ENCODE peak calls at places on chromosomes 3 and 15, in four cellular contexts. I is SW 1271; H is MV-4-11; O is stimulated activated CD4-positive, alpha-beta T cell treated with anti-CD3 and anti-CD28 coated beads, Interleukin-2, amount 100 ng/mL, for 24 hours. E is an unnamed sample.

GRCh38 chr15:94844533-94845390 is 613.4 kb downstream of the MCTP2 start:
- DNase-seq in H (no peak), I (no peak), O (no peak), E (no peak)

GRCh38 chr15:67504061-67504460 is 16.9 kb upstream of the C15orf61 start:
- DNase-seq in O (no peak), H (no peak), I (no peak), E (no peak)

GRCh38 chr3:177561365-177561764 is 364.1 kb upstream of the TBL1XR1 start:
- DNase-seq in H (no peak), I (no peak), O (no peak), E (no peak)

GRCh38 chr3:52530918-52531635 is 2.6 kb downstream of the NT5DC2 start:
- DNase-seq in O (no peak), H (no peak), I (no peak), E (no peak)

GRCh38 chr3:82157952-82158351 is 396.5 kb upstream of the GBE1 start:
- DNase-seq in H (no peak), I (no peak), O (no peak), E (no peak)

GRCh38 chr3:95177096-95177495 is 1114.2 kb downstream of the NSUN3 start:
- DNase-seq in I (no peak), H (no peak), O (no peak), E (no peak)

GRCh38 chr15:84981711-84982300 is at the start of gene PDE8A:
- DNase-seq in O (no peak), H (peak), I (peak), E (no peak)

GRCh38 chr15:78638658-78639314 is 2.2 kb downstream of the CHRNB4 start:
- DNase-seq in I (peak), O (peak), H (peak), E (peak)

GRCh38 chr3:9135930-9136525 is 113.4 kb downstream of the SRGAP3 start:
- DNase-seq in O (no peak), I (no peak), H (no peak), E (no peak)

GRCh38 chr3:23232016-23232415 is 28.9 kb downstream of the UBE2E2 start:
- DNase-seq in I (no peak), O (no peak), H (no peak), E (no peak)

GRCh38 chr3:11498646-11499045 is 145.1 kb downstream of the VGLL4 start:
- DNase-seq in I (peak), H (no peak), O (no peak), E (no peak)

GRCh38 chr3:52227766-52228165 is 2.3 kb upstream of the TLR9 start:
- DNase-seq in H (no peak), O (no peak), I (no peak), E (no peak)

GRCh38 chr3:197124713-197125112 is 95.1 kb upstream of the MELTF start:
- DNase-seq in I (no peak), H (peak), O (no peak), E (no peak)

GRCh38 chr3:48112813-48113212 is 75.4 kb downstream of the CDC25A start:
- DNase-seq in O (no peak), I (no peak), H (no peak), E (no peak)

GRCh38 chr15:66672867-66673266 is 29.2 kb upstream of the SMAD6 start:
- DNase-seq in O (no peak), I (no peak), H (no peak), E (no peak)

GRCh38 chr3:13420051-13420816 is at the start of gene NUP210:
- DNase-seq in O (peak), H (peak), I (peak), E (peak)

GRCh38 chr3:193149998-193150397 is 91.0 kb upstream of the PLAAT1 start:
- DNase-seq in H (no peak), I (no peak), O (no peak), E (peak)

GRCh38 chr15:85412956-85413854 is 32.8 kb downstream of the AKAP13 start:
- DNase-seq in H (peak), I (peak), O (peak), E (peak)

GRCh38 chr3:38114875-38115644 is 21.9 kb downstream of the ACAA1 start:
- DNase-seq in H (no peak), O (no peak), I (no peak), E (no peak)

GRCh38 chr3:58492385-58492970 is 582 bp downstream of the KCTD6 start:
- DNase-seq in I (no peak), H (no peak), O (peak), E (no peak)

GRCh38 chr3:78070188-78070587 is 1030.3 kb downstream of the ROBO2 start:
- DNase-seq in O (no peak), I (no peak), H (no peak), E (no peak)

GRCh38 chr3:128572644-128573105 is 77.9 kb downstream of the RPN1 start:
- DNase-seq in I (peak), O (peak), H (no peak), E (peak)

GRCh38 chr15:77181305-77182074 is 110.6 kb upstream of the TSPAN3 start:
- DNase-seq in O (no peak), I (no peak), H (peak), E (peak)

GRCh38 chr3:27726240-27726639 is 4.1 kb upstream of the EOMES start:
- DNase-seq in I (no peak), O (no peak), H (no peak), E (peak)

GRCh38 chr3:184380210-184380626 is 364 bp downstream of the CHRD start:
- DNase-seq in H (no peak), O (peak), I (no peak), E (peak)

GRCh38 chr3:53027254-53027844 is 18.5 kb downstream of the SFMBT1 start:
- DNase-seq in H (no peak), O (no peak), I (no peak), E (no peak)

GRCh38 chr3:129310612-129311011 is 31.9 kb downstream of the HMCES start:
- DNase-seq in O (no peak), H (no peak), I (no peak), E (no peak)

GRCh38 chr3:173617490-173617889 is 219.9 kb downstream of the NLGN1 start:
- DNase-seq in H (no peak), I (no peak), O (no peak), E (no peak)

E was measured in SK-MEL-5.